ENCODE peak calls at places on chromosomes 11 and 22, in eight cellular contexts. S is psoas muscle, X is pancreas, F is IMR-90, Y is retinal pigment epithelial cell, G is left lung, B is uterus, E is tibial artery. U is an unnamed sample.
A peak's percentile ranks its signal among the peaks of the same experiment; 100 is the strongest.

GRCh38 chr11:102436546-102436945 is 16.0 kb downstream of the TMEM123 start:
- DNase-seq in F (peak; percentile 70), Y (no peak), B (no peak), S (no peak), E (no peak), X (no peak), G (no peak), U (peak; percentile 49)

GRCh38 chr11:109018639-109019038 is 353.8 kb downstream of the DDX10 start:
- DNase-seq in Y (no peak), S (no peak), X (no peak), F (no peak), E (no peak), B (no peak), G (no peak), U (no peak)

GRCh38 chr11:1152316-1153104 is 5.2 kb upstream of the MUC5AC start:
- DNase-seq in Y (no peak), B (no peak), S (no peak), G (peak; percentile 72), F (peak; percentile 78), X (no peak), E (no peak), U (no peak)

GRCh38 chr11:1939006-1939626 is 8.0 kb upstream of the MRPL23 start:
- DNase-seq in X (peak; percentile 17), B (no peak), Y (no peak), E (no peak), G (peak; percentile 57), F (no peak), S (peak; percentile 76), U (no peak)

GRCh38 chr22:29108137-29108536 is 35.3 kb downstream of the KREMEN1 start:
- DNase-seq in Y (no peak), F (peak; percentile 58), X (no peak), G (no peak), S (no peak), B (no peak), E (no peak), U (no peak)

GRCh38 chr11:34448223-34448994 is 9.7 kb downstream of the CAT start:
- DNase-seq in X (no peak), S (no peak), G (no peak), B (no peak), Y (no peak), E (no peak), F (no peak), U (no peak)

GRCh38 chr11:44606472-44606871 is 41.0 kb downstream of the CD82 start:
- DNase-seq in X (no peak), G (no peak), Y (no peak), B (no peak), E (no peak), F (no peak), S (no peak), U (no peak)

GRCh38 chr11:93198221-93198650 is 445 bp upstream of the SLC36A4 start:
- DNase-seq in G (no peak), X (no peak), Y (peak; percentile 5), B (no peak), E (no peak), F (peak; percentile 44), S (no peak), U (no peak)

GRCh38 chr11:60762851-60763691 is 6.4 kb downstream of the MS4A15 start:
- DNase-seq in E (peak; percentile 3), B (no peak), S (no peak), Y (no peak), F (no peak), G (no peak), X (peak; percentile 41), U (no peak)

GRCh38 chr22:35835267-35835997 is 117.8 kb downstream of the APOL5 start:
- DNase-seq in Y (no peak), B (no peak), S (no peak), X (no peak), F (peak; percentile 72), E (no peak), G (no peak), U (no peak)

GRCh38 chr22:27723708-27724107 is 77.8 kb downstream of the MN1 start:
- DNase-seq in F (no peak), G (no peak), S (no peak), Y (no peak), B (no peak), X (no peak), E (no peak), U (no peak)

GRCh38 chr11:27688076-27688475 is 12.2 kb downstream of the BDNF start:
- DNase-seq in F (no peak), E (no peak), Y (no peak), B (no peak), S (peak; percentile 32), G (no peak), X (no peak), U (no peak)

GRCh38 chr11:61963282-61964057 is 4.0 kb downstream of the FTH1 start:
- DNase-seq in F (peak; percentile 60), Y (no peak), E (peak; percentile 56), X (no peak), S (no peak), B (no peak), G (no peak), U (no peak)

DNA sequence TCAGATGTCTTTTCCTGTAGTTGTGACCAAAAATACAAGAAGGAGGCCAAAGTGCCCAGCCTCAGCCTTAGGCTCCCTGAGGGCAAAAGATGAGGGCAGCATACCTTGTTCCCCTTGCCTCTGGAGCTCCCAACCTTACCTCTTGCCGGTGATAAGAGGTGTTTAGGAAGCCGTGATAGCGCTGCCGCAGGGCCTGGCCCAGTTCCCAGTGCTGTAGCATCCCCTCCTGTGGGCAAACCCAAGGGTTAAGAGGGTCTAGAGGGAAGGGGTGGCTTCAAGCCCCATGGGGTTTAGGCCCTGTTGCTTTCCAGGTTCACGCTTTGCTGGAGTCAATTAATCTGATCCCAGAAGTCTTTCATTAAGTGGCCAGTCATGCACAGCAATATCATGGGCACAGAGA is 1.1 kb downstream of the ACP2 start:
- DNase-seq in X (no peak), S (no peak), B (no peak), G (no peak), F (no peak), E (no peak), Y (no peak), U (no peak)
- H3K4me3 ChIP-seq in X (peak overlapping the region; percentile 54), S (peak overlapping the region; percentile 66), B (no peak overlapping the region), G (peak overlapping the region; percentile 72), F (no peak overlapping the region), E (peak overlapping the region; percentile 87), Y (peak overlapping the region; percentile 97), U (peak overlapping the region; percentile 72)

DNA sequence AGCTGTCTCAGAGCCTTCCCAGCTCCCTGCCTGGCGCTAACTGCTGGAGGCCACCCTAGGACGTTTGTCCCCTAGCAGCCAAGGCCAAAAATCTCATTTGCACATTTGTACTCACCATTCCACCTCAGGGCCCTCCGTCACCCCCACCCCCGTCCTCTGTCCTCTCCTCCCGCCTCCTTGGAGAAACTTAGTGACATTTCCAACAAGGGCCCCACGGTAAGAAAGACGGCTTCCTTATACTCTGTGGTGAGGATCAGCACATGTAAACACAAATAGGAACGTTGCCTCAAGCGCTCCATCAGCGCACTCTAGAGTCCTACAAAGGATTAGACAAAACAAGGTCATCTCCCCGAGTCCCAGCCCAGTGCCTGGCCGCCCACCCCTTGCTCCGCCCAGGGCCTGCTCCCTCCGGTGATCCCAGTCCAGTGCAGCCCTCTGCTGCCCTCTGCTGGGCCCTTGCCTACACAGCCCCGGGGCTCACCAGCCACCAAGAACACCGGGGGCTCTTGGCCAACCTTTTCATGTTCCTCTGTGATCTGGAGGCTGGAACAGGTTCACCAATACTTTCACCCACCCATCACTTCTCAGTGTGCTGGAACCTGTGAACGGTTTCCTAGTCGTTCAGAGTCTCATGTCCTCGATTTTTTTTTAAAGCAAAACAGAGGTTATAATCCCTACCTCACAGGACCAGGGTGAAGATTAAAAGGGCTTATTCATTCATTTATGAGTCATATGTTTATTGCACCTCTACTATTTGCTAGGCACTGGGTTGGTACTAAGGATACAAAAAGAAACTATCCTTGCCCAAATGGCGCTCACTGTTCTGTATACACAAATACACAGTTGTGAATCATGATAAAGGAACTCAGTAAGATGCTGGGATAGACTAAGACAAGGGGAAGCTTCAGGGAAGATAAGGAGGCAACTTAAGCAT is 15.2 kb upstream of the CTR9 start:
- DNase-seq in B (peak; percentile 96), Y (peak; percentile 71), X (peak; percentile 92), E (peak; percentile 95), S (peak; percentile 98), F (peak; percentile 96), G (peak; percentile 99), U (peak; percentile 87)
- TF ChIP-seq CTCF in B (peak; percentile 99), Y (peak; percentile 98), X (peak; percentile 93), E (peak; percentile 98), S (peak; percentile 99), F (peak; percentile 99), G (peak; percentile 97), U (peak; percentile 94)

GRCh38 chr22:22423681-22424080 is 84.9 kb downstream of the ZNF280B start:
- DNase-seq in E (no peak), F (no peak), G (no peak), Y (no peak), B (no peak), S (no peak), X (no peak), U (no peak)

GRCh38 chr22:22421392-22421791 is 87.2 kb downstream of the ZNF280B start:
- DNase-seq in F (no peak), Y (no peak), B (no peak), G (no peak), X (no peak), S (no peak), E (no peak), U (no peak)

GRCh38 chr22:22424210-22424800 is 84.2 kb downstream of the ZNF280B start:
- DNase-seq in G (no peak), X (no peak), F (no peak), B (no peak), Y (no peak), E (no peak), S (no peak), U (no peak)

GRCh38 chr22:22420580-22420979 is 88.0 kb downstream of the ZNF280B start:
- DNase-seq in B (no peak), S (no peak), F (no peak), E (no peak), G (no peak), X (no peak), Y (no peak), U (no peak)

DNA sequence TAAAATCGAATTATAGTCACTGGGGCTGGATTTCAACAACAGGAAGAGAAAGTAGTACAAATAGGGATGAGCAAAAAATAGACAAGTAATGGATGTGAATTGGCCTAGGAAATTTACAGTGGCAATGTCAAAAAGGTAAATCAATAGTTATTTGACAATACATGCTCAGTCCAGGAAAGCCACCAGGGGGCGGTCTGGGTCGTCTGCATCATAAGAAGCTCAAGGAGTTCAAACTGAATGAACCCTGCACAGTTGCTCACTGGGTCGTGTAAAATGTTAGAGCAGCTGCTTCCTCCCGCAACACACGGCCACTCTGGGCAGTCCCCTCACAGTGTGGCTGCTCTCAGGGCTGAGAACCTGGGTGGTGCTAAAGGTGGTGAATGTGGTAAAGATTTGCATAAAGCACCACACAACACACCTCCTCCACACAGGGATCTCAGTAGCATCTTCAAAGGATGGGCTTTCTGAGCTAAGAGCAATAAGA is 85.9 kb downstream of the ZNF280B start:
- DNase-seq in E (peak; percentile 54), B (no peak), X (peak; percentile 61), G (peak; percentile 80), S (peak; percentile 67), F (peak; percentile 48), Y (no peak), U (no peak)
- H3K4me3 ChIP-seq in E (no peak overlapping the region), B (no peak overlapping the region), X (no peak overlapping the region), G (no peak overlapping the region), S (no peak overlapping the region), F (no peak overlapping the region), Y (no peak overlapping the region), U (no peak overlapping the region)

DNA sequence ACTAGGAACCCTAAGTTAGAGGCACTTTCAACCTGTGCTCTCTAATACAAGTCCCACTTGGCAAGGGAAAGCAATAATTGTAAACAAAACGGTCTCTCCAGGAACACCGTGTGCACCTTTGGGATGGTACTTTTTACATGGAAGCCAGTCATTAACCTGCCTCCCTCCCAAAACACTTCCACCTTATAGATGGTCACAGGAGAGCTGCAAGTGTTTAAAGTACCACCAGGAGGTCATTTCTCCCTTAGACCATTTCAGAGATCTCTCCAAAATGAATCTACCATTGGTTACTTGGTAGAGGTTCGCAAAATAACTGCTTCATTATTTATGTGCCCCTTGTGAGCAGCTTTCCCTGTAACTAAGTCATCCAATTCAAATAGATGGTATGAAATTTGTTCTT is 375.3 kb downstream of the DYNC2H1 start:
- DNase-seq in S (no peak), F (no peak), G (no peak), Y (no peak), X (no peak), E (no peak), B (no peak), U (no peak)
- TF ChIP-seq CTCF in S (no peak), F (no peak), G (no peak), Y (no peak), X (no peak), E (no peak), B (no peak), U (no peak)

U was measured in AG04449.